ENCODE peak calls at places on chromosomes 16 and 17, in six cellular contexts. G, B, N, A, P and M are unnamed samples.

GRCh38 chr17:57665128-57665527 is 80.0 kb downstream of the CCDC182 start:
- DNase-seq in B (no peak), G (no peak), A (no peak), P (no peak), N (no peak), M (no peak)

GRCh38 chr17:3475812-3476686 is at the start of gene ASPA:
- DNase-seq in B (no peak), G (no peak), N (no peak), P (no peak), A (no peak), M (no peak)

GRCh38 chr17:13931111-13931526 is 138.2 kb upstream of the COX10 start:
- DNase-seq in G (peak), B (no peak), P (peak), A (peak), N (no peak), M (no peak)

GRCh38 chr17:51128089-51128488 is 7.4 kb upstream of the SPAG9 start:
- DNase-seq in P (no peak), B (no peak), G (no peak), N (no peak), A (no peak), M (no peak)

GRCh38 chr17:80103686-80104085 is 2.3 kb downstream of the GAA start:
- DNase-seq in G (no peak), N (no peak), B (no peak), P (no peak), A (no peak), M (no peak)

GRCh38 chr17:27230996-27231395 is 62.9 kb upstream of the WSB1 start:
- DNase-seq in A (no peak), B (no peak), G (no peak), P (no peak), N (no peak), M (no peak)

GRCh38 chr17:75079023-75079373 is 8.8 kb upstream of the SLC16A5 start:
- DNase-seq in G (no peak), A (no peak), B (no peak), P (no peak), N (no peak), M (peak)

GRCh38 chr17:40017422-40018080 is 2.3 kb downstream of the CSF3 start:
- DNase-seq in G (no peak), A (no peak), B (no peak), P (no peak), N (no peak), M (no peak)

GRCh38 chr17:82808921-82809905 is 30.6 kb downstream of the ZNF750 start:
- DNase-seq in N (no peak), G (no peak), A (no peak), P (no peak), B (no peak), M (no peak)

GRCh38 chr16:72649254-72649944 is 398.5 kb downstream of the ZFHX3 start:
- DNase-seq in B (no peak), N (no peak), G (no peak), P (no peak), A (no peak), M (no peak)

GRCh38 chr16:21277927-21278706 is at the start of gene CRYM:
- DNase-seq in B (no peak), N (peak), A (no peak), G (peak), P (no peak), M (peak)

GRCh38 chr17:5122586-5123342 is 6.9 kb downstream of the USP6 start:
- DNase-seq in G (peak), A (no peak), P (no peak), N (no peak), B (no peak), M (no peak)

GRCh38 chr16:5077304-5077703 is 5.7 kb downstream of the ALG1 start:
- DNase-seq in A (no peak), B (no peak), N (no peak), G (no peak), P (no peak), M (no peak)